ENCODE peak calls at places on chromosomes 7 and 10, in nine cellular contexts. T is astrocyte of the cerebellum; L is activated naive CD4-positive, alpha-beta T cell treated with Interleukin-2 at 50 U/mL for 16 hours; P is HCT116; D is uterus; M is GF-D8; U is cardiac septum; K is iPS-NIHi11; J is hepatocyte. G is an unnamed sample.
A peak's percentile ranks its signal among the peaks of the same experiment; 100 is the strongest.

GRCh38 chr10:82190432-82191260 is 315.7 kb downstream of the NRG3 start:
- DNase-seq in P (no peak), M (no peak), U (no peak), K (no peak), T (no peak), D (no peak), J (no peak), L (no peak), G (no peak)

GRCh38 chr10:124668517-124669051 is 75.6 kb downstream of the FAM53B start:
- DNase-seq in D (no peak), L (no peak), U (no peak), K (no peak), J (no peak), P (no peak), T (no peak), M (no peak), G (no peak)

GRCh38 chr7:80135306-80136104 is 874 bp downstream of the GNAI1 start:
- DNase-seq in T (no peak), M (no peak), K (peak; percentile 50), U (peak; percentile 77), D (peak; percentile 20), P (no peak), J (peak; percentile 57), L (no peak), G (peak; percentile 85)

GRCh38 chr10:61592581-61592980 is 70.1 kb upstream of the CABCOCO1 start:
- DNase-seq in M (no peak), K (peak; percentile 52), T (no peak), D (no peak), J (peak; percentile 14), P (peak; percentile 33), U (no peak), L (no peak), G (no peak)

GRCh38 chr10:104332243-104333036 is 5.8 kb downstream of the ITPRIP start:
- DNase-seq in M (no peak), T (no peak), J (no peak), P (no peak), K (no peak), L (peak; percentile 0), D (no peak), U (peak; percentile 70), G (no peak)

GRCh38 chr7:152095771-152096170 is 70.3 kb downstream of the GALNT11 start:
- DNase-seq in K (no peak), U (no peak), M (no peak), T (no peak), P (no peak), D (no peak), L (no peak), J (no peak), G (no peak)

GRCh38 chr10:77320852-77321496 is 316.6 kb downstream of the KCNMA1 start:
- DNase-seq in L (no peak), T (peak; percentile 67), D (no peak), J (no peak), U (no peak), P (no peak), K (no peak), M (no peak), G (no peak)

GRCh38 chr10:26448706-26449435 is 10.7 kb downstream of the APBB1IP start:
- DNase-seq in P (no peak), U (no peak), L (peak; percentile 59), K (no peak), D (no peak), T (no peak), M (no peak), J (no peak), G (no peak)

GRCh38 chr10:124504711-124505110 is 43.1 kb downstream of the LHPP start:
- DNase-seq in P (no peak), U (no peak), L (no peak), T (no peak), J (no peak), K (no peak), M (no peak), D (no peak), G (peak; percentile 73)

GRCh38 chr10:16792675-16793074 is 24.5 kb downstream of the RSU1 start:
- DNase-seq in L (no peak), J (no peak), M (no peak), K (no peak), D (no peak), U (no peak), T (peak; percentile 78), P (no peak), G (no peak)

GRCh38 chr7:131556912-131557457 is 557 bp upstream of the PODXL start:
- DNase-seq in U (no peak), L (no peak), M (no peak), J (no peak), P (no peak), T (no peak), K (no peak), D (no peak), G (no peak)

GRCh38 chr10:71597821-71598498 is 121.6 kb downstream of the C10orf105 start:
- DNase-seq in J (no peak), T (no peak), U (no peak), M (peak; percentile 67), D (peak; percentile 61), L (no peak), P (no peak), K (no peak), G (peak; percentile 90)

GRCh38 chr7:112103246-112103645 is 103.0 kb downstream of the DOCK4 start:
- DNase-seq in P (no peak), L (no peak), T (peak; percentile 43), U (no peak), K (no peak), D (no peak), M (peak; percentile 36), J (no peak), G (no peak)

GRCh38 chr10:128727114-128727513 is 600.9 kb upstream of the MKI67 start:
- DNase-seq in L (no peak), M (no peak), D (no peak), J (no peak), K (peak; percentile 40), T (no peak), U (no peak), P (no peak), G (no peak)

GRCh38 chr7:33155811-33156210 is 26.4 kb downstream of the BBS9 start:
- DNase-seq in K (no peak), P (no peak), U (no peak), M (no peak), L (no peak), T (peak; percentile 70), J (no peak), D (no peak), G (no peak)

GRCh38 chr10:68301790-68302502 is 29.9 kb upstream of the HNRNPH3 start:
- DNase-seq in J (peak; percentile 61), L (no peak), D (no peak), P (peak; percentile 49), M (peak; percentile 43), K (peak; percentile 28), U (no peak), T (peak; percentile 41), G (no peak)

GRCh38 chr7:53387515-53387914 is 352.1 kb downstream of the POM121L12 start:
- DNase-seq in T (no peak), K (no peak), D (no peak), U (no peak), J (no peak), P (no peak), M (no peak), L (no peak), G (no peak)

GRCh38 chr10:11109590-11109989 is 91.9 kb downstream of the CELF2 start:
- DNase-seq in U (no peak), J (no peak), P (no peak), T (no peak), D (no peak), L (no peak), M (no peak), K (no peak), G (no peak)

GRCh38 chr10:44969854-44970253 is 8.8 kb downstream of the DEPP1 start:
- DNase-seq in D (no peak), T (no peak), K (no peak), P (no peak), U (no peak), J (no peak), M (no peak), L (no peak), G (peak; percentile 25)

GRCh38 chr7:152588350-152588749 is 87.6 kb downstream of the XRCC2 start:
- DNase-seq in U (peak; percentile 10), K (no peak), T (peak; percentile 15), L (no peak), J (peak; percentile 49), D (no peak), M (no peak), P (no peak), G (no peak)

GRCh38 chr7:135480966-135481599 is 28.8 kb downstream of the CNOT4 start:
- DNase-seq in U (no peak), D (no peak), M (peak; percentile 82), J (no peak), P (no peak), L (no peak), T (no peak), K (no peak), G (no peak)

GRCh38 chr7:106290319-106290718 is 5.5 kb upstream of the NAMPT start:
- DNase-seq in M (no peak), D (no peak), T (no peak), J (peak; percentile 72), K (no peak), L (no peak), P (no peak), U (no peak), G (no peak)

GRCh38 chr7:151491859-151492258 is 27.8 kb downstream of the RHEB start:
- DNase-seq in T (peak; percentile 75), K (no peak), M (peak; percentile 28), U (no peak), L (no peak), J (peak; percentile 30), D (no peak), P (peak; percentile 73), G (no peak)

GRCh38 chr7:151676759-151677158 is 157.1 kb upstream of the RHEB start:
- DNase-seq in T (no peak), U (peak; percentile 75), J (no peak), D (no peak), P (no peak), M (no peak), L (no peak), K (no peak), G (no peak)

GRCh38 chr10:129800796-129801340 is 163.2 kb downstream of the EBF3 start:
- DNase-seq in D (no peak), J (no peak), L (no peak), T (no peak), M (no peak), K (no peak), P (no peak), U (no peak), G (no peak)

GRCh38 chr7:158239290-158239981 is 348.2 kb downstream of the PTPRN2 start:
- DNase-seq in P (no peak), J (no peak), T (no peak), M (no peak), D (no peak), L (no peak), K (no peak), U (no peak), G (peak; percentile 72)

GRCh38 chr7:110988890-110989501 is 101.9 kb upstream of the LRRN3 start:
- DNase-seq in T (no peak), J (no peak), D (no peak), P (no peak), K (no peak), L (no peak), U (no peak), M (no peak), G (peak; percentile 61)

GRCh38 chr10:91077549-91078017 is 142.9 kb upstream of the PCGF5 start:
- DNase-seq in U (peak; percentile 92), J (no peak), P (no peak), D (peak; percentile 27), T (no peak), K (no peak), M (no peak), L (no peak), G (peak; percentile 87)

GRCh38 chr10:87957702-87958101 is 94.3 kb downstream of the PTEN start:
- DNase-seq in M (no peak), L (no peak), P (no peak), K (no peak), T (no peak), J (no peak), D (no peak), U (no peak), G (no peak)

GRCh38 chr7:141071260-141071854 is 2.5 kb upstream of the TMEM178B start:
- DNase-seq in D (peak; percentile 42), P (peak; percentile 4), M (no peak), T (no peak), K (peak; percentile 54), L (peak; percentile 43), U (no peak), J (peak; percentile 32), G (no peak)

GRCh38 chr7:55426676-55427075 is 61.5 kb downstream of the LANCL2 start:
- DNase-seq in D (no peak), T (no peak), K (peak; percentile 39), U (no peak), L (no peak), P (no peak), M (no peak), J (no peak), G (no peak)